ENCODE peak calls at places on chromosomes 2 and 18, in four cellular contexts. D is A549, H is IMR-90, J is testis. K is an unnamed sample.

GRCh38 chr18:24878289-24878688 is 417.9 kb downstream of the HRH4 start:
- DNase-seq in D (peak; percentile 17), H (peak; percentile 64), J (peak; percentile 34), K (peak; percentile 56)

GRCh38 chr2:127094509-127095366 is 12.2 kb downstream of the BIN1 start:
- DNase-seq in D (no peak), H (peak; percentile 33), J (peak; percentile 80), K (peak; percentile 10)

GRCh38 chr18:23059541-23060465 is 75.5 kb upstream of the CABLES1 start:
- DNase-seq in D (no peak), H (peak; percentile 26), J (no peak), K (no peak)

GRCh38 chr2:149331023-149331400 is 625 bp downstream of the LYPD6 start:
- DNase-seq in D (no peak), H (no peak), J (no peak), K (no peak)

GRCh38 chr2:72794572-72794971 is 31.3 kb downstream of the EXOC6B start:
- DNase-seq in D (no peak), H (peak; percentile 21), J (no peak), K (no peak)

GRCh38 chr2:595831-596592 is 81.2 kb downstream of the TMEM18 start:
- DNase-seq in D (no peak), H (no peak), J (no peak), K (no peak)

GRCh38 chr2:80322337-80322920 is 17.9 kb upstream of the LRRTM1 start:
- DNase-seq in D (no peak), H (no peak), J (no peak), K (no peak)

GRCh38 chr2:133886735-133887675 is 318.7 kb upstream of the NCKAP5 start:
- DNase-seq in D (peak; percentile 70), H (peak; percentile 80), J (peak; percentile 91), K (peak; percentile 14)

GRCh38 chr2:86825728-86826386 is 35.1 kb upstream of the CD8A start:
- DNase-seq in D (no peak), H (no peak), J (no peak), K (no peak)

GRCh38 chr18:27839141-27839540 is 337.8 kb downstream of the CDH2 start:
- DNase-seq in D (peak; percentile 81), H (peak; percentile 66), J (no peak), K (no peak)

GRCh38 chr2:4354678-4355077 is 651.3 kb downstream of the DCDC2C start:
- DNase-seq in D (peak; percentile 39), H (no peak), J (peak; percentile 75), K (peak; percentile 29)

DNA sequence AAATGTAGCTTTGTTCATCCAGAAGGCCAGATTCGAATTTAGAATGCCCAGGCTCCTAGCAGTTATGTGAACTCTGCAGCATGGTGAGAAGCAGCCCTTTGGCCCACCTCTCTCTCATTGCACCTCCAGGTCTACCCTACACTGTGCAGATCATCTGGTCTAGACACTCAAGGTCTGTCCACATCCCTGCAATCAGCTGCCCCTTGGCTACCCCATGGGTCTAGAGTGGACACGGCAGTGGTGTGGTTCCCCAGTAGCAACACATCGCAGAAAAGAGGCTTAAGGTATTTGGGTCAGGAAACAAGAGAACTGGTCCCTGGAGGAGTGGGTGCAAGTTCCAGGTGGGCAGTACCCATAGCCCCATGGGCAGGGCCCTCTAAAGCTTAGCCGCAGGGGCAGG is 76.6 kb upstream of the BCL2L11 start:
- DNase-seq in D (no peak), H (no peak), J (no peak), K (no peak)
- TF ChIP-seq POLR2A in D (no peak), H (no peak), J (no peak), K (no peak)

DNA sequence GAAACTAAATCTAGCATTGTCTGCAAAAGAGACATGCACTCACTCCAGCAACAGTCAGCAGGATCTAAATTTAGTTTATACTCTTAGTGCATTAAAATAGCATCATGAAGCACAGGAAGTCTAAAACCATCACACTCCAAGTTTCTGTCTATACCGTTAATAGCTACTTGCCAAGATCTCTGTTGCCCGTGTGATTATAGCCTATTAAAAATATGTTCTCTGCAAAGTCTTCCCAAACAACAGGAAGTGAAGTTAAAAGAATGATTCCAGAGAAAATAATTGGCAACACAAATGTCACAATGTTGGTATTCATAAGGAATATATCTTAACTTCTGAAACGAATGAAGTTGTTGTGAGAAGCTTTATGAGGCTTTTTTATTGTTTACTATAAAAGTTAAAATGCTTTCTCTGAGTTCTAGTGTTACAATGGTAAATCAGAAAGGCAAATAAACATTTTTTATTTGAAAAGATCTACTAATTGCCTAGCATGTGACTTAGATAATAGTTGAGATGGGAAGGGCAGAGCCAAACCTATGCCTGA is 184.2 kb downstream of the ZNF385B start:
- DNase-seq in D (no peak), H (peak; percentile 35), J (no peak), K (no peak)
- TF ChIP-seq POLR2A in D (no peak), H (no peak), J (no peak), K (no peak)

GRCh38 chr2:25340340-25340886 is 1.3 kb downstream of the DNMT3A start:
- DNase-seq in D (no peak), H (no peak), J (peak; percentile 56), K (peak; percentile 23)

GRCh38 chr2:25339121-25339738 is 2.5 kb downstream of the DNMT3A start:
- DNase-seq in D (no peak), H (no peak), J (no peak), K (no peak)

GRCh38 chr2:25341031-25341727 is 546 bp downstream of the DNMT3A start:
- DNase-seq in D (no peak), H (no peak), J (no peak), K (peak; percentile 33)

GRCh38 chr2:25338401-25338800 is 3.3 kb downstream of the DNMT3A start:
- DNase-seq in D (no peak), H (no peak), J (no peak), K (no peak)

GRCh38 chr2:25339791-25340339 is 1.9 kb downstream of the DNMT3A start:
- DNase-seq in D (no peak), H (no peak), J (peak; percentile 57), K (no peak)
- TF ChIP-seq POLR2A in D (no peak), H (no peak), J (no peak), K (no peak)

GRCh38 chr2:21003572-21004180 is 40.2 kb downstream of the APOB start:
- DNase-seq in D (no peak), H (no peak), J (no peak), K (no peak)

GRCh38 chr2:21004181-21004572 is 39.7 kb downstream of the APOB start:
- DNase-seq in D (no peak), H (no peak), J (no peak), K (no peak)

GRCh38 chr2:21001225-21001946 is 42.5 kb downstream of the APOB start:
- DNase-seq in D (no peak), H (no peak), J (no peak), K (no peak)

GRCh38 chr2:21001988-21002813 is 41.7 kb downstream of the APOB start:
- DNase-seq in D (no peak), H (no peak), J (no peak), K (no peak)

DNA sequence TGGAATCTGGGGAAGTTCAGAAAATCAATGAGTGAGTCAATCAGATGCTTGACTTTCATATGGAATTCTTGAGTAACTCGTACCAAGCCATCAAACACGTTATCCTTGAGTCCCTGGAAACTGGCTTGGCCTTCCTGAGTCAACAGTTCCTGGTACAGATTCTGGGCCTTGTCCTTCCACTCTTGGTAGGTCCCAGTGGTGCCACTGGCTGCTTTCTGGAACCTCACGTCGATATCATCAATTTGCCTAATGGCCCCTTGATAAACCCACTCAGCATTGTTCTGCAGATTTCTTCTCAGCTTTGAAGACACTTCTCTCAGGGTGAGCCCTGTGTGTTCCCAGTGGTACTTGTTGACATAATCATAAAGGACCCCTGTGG is 41.1 kb downstream of the APOB start:
- DNase-seq in D (no peak), H (no peak), J (no peak), K (no peak)
- TF ChIP-seq POLR2A in D (no peak), H (no peak), J (no peak), K (no peak)

DNA sequence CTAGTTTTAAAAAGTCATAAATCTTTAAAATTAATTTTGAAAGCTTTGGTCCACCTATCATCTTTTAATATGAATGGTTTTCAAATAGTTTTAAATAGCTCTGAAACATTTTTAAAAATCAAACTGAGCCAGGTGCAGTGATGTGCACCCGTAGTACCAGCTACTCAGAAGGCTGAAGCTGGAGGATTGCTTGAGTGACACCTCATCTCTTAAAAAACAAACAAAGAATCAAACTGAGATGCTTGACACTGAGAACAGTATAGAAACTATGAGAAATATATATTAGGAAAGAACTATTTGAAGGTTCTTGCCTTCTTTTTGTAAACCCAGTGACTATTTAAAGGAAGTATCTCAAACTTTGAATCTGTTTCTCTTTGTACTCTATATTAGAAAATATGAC is 67.4 kb downstream of the BARD1 start:
- DNase-seq in D (no peak), H (no peak), J (no peak), K (no peak)
- TF ChIP-seq POLR2A in D (no peak), H (no peak), J (no peak), K (no peak)

GRCh38 chr2:62505649-62506420 is at the start of gene TMEM17:
- DNase-seq in D (peak; percentile 97), H (peak; percentile 89), J (peak; percentile 94), K (peak; percentile 89)
- TF ChIP-seq POLR2A in D (peak; percentile 72), H (peak; percentile 24), J (no peak), K (peak; percentile 63)

GRCh38 chr18:50262977-50263376 is 3.3 kb downstream of the CFAP53 start:
- DNase-seq in D (no peak), H (no peak), J (no peak), K (no peak)

GRCh38 chr18:50268022-50268747 is 1.9 kb upstream of the CFAP53 start:
- DNase-seq in D (peak; percentile 80), H (peak; percentile 7), J (peak; percentile 77), K (peak; percentile 84)

DNA sequence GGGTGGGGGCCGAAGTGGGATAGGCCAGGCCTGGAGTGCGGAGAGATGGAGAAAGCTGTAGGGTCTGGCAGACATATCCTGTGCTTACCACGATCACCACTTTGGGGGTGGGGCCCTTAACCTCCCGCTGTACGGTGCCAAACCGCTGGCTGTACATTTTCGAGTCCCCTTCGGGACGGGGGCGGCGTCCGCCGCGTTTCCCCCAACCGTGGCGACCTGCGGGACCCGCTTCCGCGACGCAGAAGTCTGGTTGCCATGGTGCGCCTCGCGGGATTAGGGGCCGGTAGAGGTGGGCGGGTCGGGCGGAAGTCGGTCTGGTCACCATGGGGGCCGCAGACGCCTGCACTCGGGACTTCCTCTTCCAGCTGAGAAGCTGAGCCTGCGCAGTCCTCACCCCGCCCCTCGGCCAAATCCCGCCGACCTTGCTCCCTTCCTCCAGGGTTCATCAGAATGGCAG is at the start of gene CFAP53:
- DNase-seq in D (peak; percentile 85), H (peak; percentile 84), J (peak; percentile 96), K (peak; percentile 85)
- TF ChIP-seq POLR2A in D (peak; percentile 39), H (peak; percentile 21), J (no peak), K (peak; percentile 40)

GRCh38 chr2:203240491-203240890 is 1.7 kb downstream of the CYP20A1 start:
- DNase-seq in D (no peak), H (no peak), J (no peak), K (peak; percentile 22)

GRCh38 chr2:203237501-203238238 is 1.1 kb upstream of the CYP20A1 start:
- DNase-seq in D (no peak), H (no peak), J (no peak), K (peak; percentile 29)

GRCh38 chr2:203238329-203238710 is 498 bp upstream of the CYP20A1 start:
- DNase-seq in D (no peak), H (no peak), J (no peak), K (no peak)

GRCh38 chr2:203242518-203242917 is 3.7 kb downstream of the CYP20A1 start:
- DNase-seq in D (no peak), H (no peak), J (no peak), K (peak; percentile 17)

GRCh38 chr2:203238711-203239526 is at the start of gene CYP20A1:
- DNase-seq in D (peak; percentile 95), H (peak; percentile 94), J (peak; percentile 97), K (peak; percentile 97)
- TF ChIP-seq POLR2A in D (peak; percentile 92), H (peak; percentile 96), J (no peak), K (peak; percentile 97)

K was measured in erythroblast.